ENCODE peak calls at places on chromosome 1, in four cellular contexts. G is GM03348, M is Panc1, Y is stromal cell of bone marrow. E is an unnamed sample.

GRCh38 chr1:28642056-28642846 is 616 bp downstream of the TAF12 start:
- DNase-seq in G (peak; percentile 25), M (no peak), Y (peak; percentile 10), E (no peak)

GRCh38 chr1:235041201-235041600 is 87.4 kb downstream of the TOMM20 start:
- DNase-seq in G (no peak), M (no peak), Y (no peak), E (no peak)

GRCh38 chr1:13793088-13793730 is 93.2 kb downstream of the PRDM2 start:
- DNase-seq in G (no peak), M (no peak), Y (no peak), E (no peak)

GRCh38 chr1:54474500-54475235 is 68.5 kb upstream of the SSBP3 start:
- DNase-seq in G (peak; percentile 54), M (no peak), Y (no peak), E (no peak)

GRCh38 chr1:245822997-245823396 is 668.2 kb downstream of the KIF26B start:
- DNase-seq in G (peak; percentile 93), M (peak; percentile 32), Y (peak; percentile 75), E (no peak)

GRCh38 chr1:17289756-17290155 is 18.2 kb upstream of the PADI4 start:
- DNase-seq in G (no peak), M (no peak), Y (peak; percentile 31), E (no peak)

GRCh38 chr1:2209400-2210083 is 15.0 kb upstream of the FAAP20 start:
- DNase-seq in G (no peak), M (no peak), Y (no peak), E (no peak)

GRCh38 chr1:53530550-53530949 is 71.4 kb downstream of the DMRTB1 start:
- DNase-seq in G (no peak), M (no peak), Y (no peak), E (no peak)